ENCODE peak calls at places on chromosomes 11 and 22, in six cellular contexts. G is stimulated activated effector memory CD8-positive, alpha-beta T cell treated with anti-CD3 and anti-CD28 coated beads, Interleukin-12 subunit alpha, Interleukin-12 subunit beta, amount 100 ng/mL, for 72 hours; L is HT1080; O is MM.1S; V is AG08396; A is GM12865. R is an unnamed sample.

GRCh38 chr11:107050126-107050525 is 31.9 kb upstream of the GUCY1A2 start:
- DNase-seq in V (no peak), L (peak), O (no peak), G (no peak), A (no peak), R (no peak)

GRCh38 chr11:12470236-12470635 is 92.9 kb downstream of the PARVA start:
- DNase-seq in G (no peak), A (no peak), L (no peak), V (no peak), O (no peak), R (no peak)

GRCh38 chr11:27717377-27717776 is 17.1 kb upstream of the BDNF start:
- DNase-seq in L (peak), V (no peak), G (no peak), O (no peak), A (no peak), R (no peak)

GRCh38 chr11:123560001-123560400 is 94.4 kb downstream of the SCN3B start:
- DNase-seq in L (no peak), O (no peak), V (peak), G (no peak), A (no peak), R (no peak)

GRCh38 chr11:7597620-7598019 is 75.7 kb downstream of the CYB5R2 start:
- DNase-seq in L (no peak), G (no peak), A (no peak), V (no peak), O (no peak), R (no peak)

GRCh38 chr22:46731246-46732040 is 6.6 kb downstream of the CERK start:
- DNase-seq in O (no peak), A (no peak), G (no peak), V (peak), L (no peak), R (no peak)

GRCh38 chr22:25741692-25742626 is at the start of gene MYO18B:
- DNase-seq in V (no peak), L (peak), A (no peak), O (no peak), G (no peak), R (no peak)

GRCh38 chr11:99911116-99911515 is 776.0 kb upstream of the ARHGAP42 start:
- DNase-seq in G (no peak), V (no peak), L (no peak), A (no peak), O (no peak), R (no peak)

GRCh38 chr22:50739894-50740293 is 1.9 kb downstream of the ACR start:
- DNase-seq in V (no peak), L (no peak), O (no peak), G (no peak), A (no peak), R (no peak)

GRCh38 chr11:13440100-13440855 is 22.7 kb downstream of the BTBD10 start:
- DNase-seq in A (no peak), V (peak), L (peak), G (no peak), O (no peak), R (no peak)

GRCh38 chr11:68659158-68659921 is 25.0 kb upstream of the GAL start:
- DNase-seq in V (peak), A (no peak), G (no peak), L (peak), O (no peak), R (no peak)

GRCh38 chr11:3340025-3340424 is 38.9 kb downstream of the ZNF195 start:
- DNase-seq in G (no peak), V (peak), A (no peak), L (peak), O (no peak), R (no peak)

GRCh38 chr11:82229346-82229745 is 504.3 kb downstream of the FAM181B start:
- DNase-seq in O (peak), A (peak), G (no peak), L (peak), V (no peak), R (no peak)

GRCh38 chr11:109133159-109133558 is 288.8 kb upstream of the C11orf87 start:
- DNase-seq in G (no peak), V (no peak), A (no peak), O (no peak), L (no peak), R (no peak)

GRCh38 chr11:114163231-114163631 is 103.7 kb downstream of the ZBTB16 start:
- DNase-seq in L (no peak), A (no peak), G (no peak), V (no peak), O (no peak), R (no peak)

GRCh38 chr22:38412435-38413084 is 42.4 kb downstream of the KCNJ4 start:
- DNase-seq in L (no peak), G (peak), O (peak), A (no peak), V (peak), R (peak)

GRCh38 chr22:30325065-30325720 is 1.5 kb downstream of the TBC1D10A start:
- DNase-seq in O (no peak), L (peak), V (peak), A (no peak), G (no peak), R (no peak)

GRCh38 chr11:64206457-64207246 is at the start of gene FERMT3:
- DNase-seq in A (peak), O (peak), L (no peak), V (no peak), G (peak), R (no peak)

GRCh38 chr11:3157381-3158130 is 7.6 kb downstream of the OSBPL5 start:
- DNase-seq in A (no peak), G (no peak), O (no peak), L (no peak), V (no peak), R (no peak)

GRCh38 chr11:10267821-10268220 is 26.2 kb downstream of the SBF2 start:
- DNase-seq in L (no peak), V (no peak), O (no peak), A (no peak), G (no peak), R (no peak)

GRCh38 chr11:17347676-17348075 is 3.9 kb upstream of the NCR3LG1 start:
- DNase-seq in V (no peak), A (no peak), G (no peak), O (no peak), L (no peak), R (no peak)

GRCh38 chr11:67600324-67601029 is 6.3 kb upstream of the NDUFV1 start:
- DNase-seq in O (peak), G (no peak), A (peak), L (no peak), V (no peak), R (no peak)

GRCh38 chr11:111303476-111303875 is 5.1 kb downstream of the POU2AF3 start:
- DNase-seq in G (no peak), A (no peak), O (no peak), V (no peak), L (no peak), R (no peak)

GRCh38 chr11:116512841-116513240 is 259.9 kb downstream of the BUD13 start:
- DNase-seq in O (no peak), A (no peak), L (no peak), G (no peak), V (no peak), R (no peak)

R was measured in vagina.